ENCODE peak calls at places on chromosomes 2 and 18, in nine cellular contexts. L is GM04504; O is amygdala; P is GM03348; R is activated T-cell treated with anti-CD3 and anti-CD28 coated beads, Interleukin-2, amount 50 U/mL, for 1 hour; S is stimulated activated CD8-positive, alpha-beta memory T cell treated with anti-CD3 and anti-CD28 coated beads, Interleukin-15, amount 100 ng/mL, for 24 hours; I is central memory CD4-positive, alpha-beta T cell; X is activated CD4-positive, CD25-positive, alpha-beta regulatory T cell treated with anti-CD3 and anti-CD28 coated beads, Interleukin-2, amount 50 U/mL, for 16 hours; K is GF-D8. N is an unnamed sample.

GRCh38 chr2:167103028-167103756 is 214.9 kb downstream of the XIRP2 start:
- DNase-seq in L (no peak), O (no peak), P (no peak), R (no peak), S (no peak), I (no peak), X (no peak), K (no peak), N (no peak)

GRCh38 chr2:199100326-199101110 is 357.2 kb downstream of the SATB2 start:
- DNase-seq in L (peak; percentile 48), O (no peak), P (peak; percentile 30), R (no peak), S (no peak), I (no peak), X (no peak), K (no peak), N (no peak)

GRCh38 chr2:156537147-156537546 is 101.0 kb downstream of the GPD2 start:
- DNase-seq in L (peak; percentile 28), O (no peak), P (peak; percentile 68), R (no peak), S (no peak), I (no peak), X (no peak), K (no peak), N (no peak)

GRCh38 chr2:186949716-186950256 is 100.8 kb upstream of the ZSWIM2 start:
- DNase-seq in L (no peak), O (no peak), P (no peak), R (no peak), S (no peak), I (no peak), X (no peak), K (no peak), N (peak; percentile 2)

GRCh38 chr2:234632527-234633391 is 135.9 kb upstream of the ARL4C start:
- DNase-seq in L (peak; percentile 51), O (no peak), P (peak; percentile 54), R (no peak), S (no peak), I (no peak), X (no peak), K (no peak), N (no peak)

GRCh38 chr2:4866198-4866597 is 826.0 kb upstream of the SOX11 start:
- DNase-seq in L (no peak), O (no peak), P (no peak), R (no peak), S (no peak), I (no peak), X (no peak), K (no peak), N (no peak)

GRCh38 chr2:424306-425172 is 136.6 kb upstream of the ALKAL2 start:
- DNase-seq in L (no peak), O (no peak), P (no peak), R (no peak), S (no peak), I (no peak), X (no peak), K (no peak), N (no peak)

GRCh38 chr2:101474752-101475384 is at the start of gene RFX8:
- DNase-seq in L (peak; percentile 87), O (no peak), P (peak; percentile 87), R (peak; percentile 40), S (peak; percentile 12), I (peak; percentile 44), X (peak; percentile 13), K (peak; percentile 97), N (no peak)

GRCh38 chr2:25368650-25369049 is 26.9 kb upstream of the DNMT3A start:
- DNase-seq in L (no peak), O (no peak), P (peak; percentile 50), R (no peak), S (no peak), I (no peak), X (no peak), K (no peak), N (no peak)

GRCh38 chr2:88874063-88874657 is 182.7 kb downstream of the RPIA start:
- DNase-seq in L (peak; percentile 14), O (no peak), P (peak; percentile 63), R (no peak), S (no peak), I (peak; percentile 25), X (peak; percentile 17), K (peak; percentile 18), N (no peak)

GRCh38 chr2:59590802-59591201 is 962.7 kb downstream of the BCL11A start:
- DNase-seq in L (no peak), O (no peak), P (no peak), R (no peak), S (no peak), I (no peak), X (no peak), K (no peak), N (no peak)

GRCh38 chr2:88281302-88282217 is 111.4 kb downstream of the THNSL2 start:
- DNase-seq in L (no peak), O (no peak), P (no peak), R (no peak), S (no peak), I (no peak), X (no peak), K (no peak), N (no peak)

GRCh38 chr18:41170346-41170745 is 784.7 kb upstream of the PIK3C3 start:
- DNase-seq in L (no peak), O (no peak), P (no peak), R (no peak), S (no peak), I (no peak), X (no peak), K (no peak), N (no peak)

GRCh38 chr2:199757466-199757865 is 93.5 kb downstream of the FTCDNL1 start:
- DNase-seq in L (no peak), O (peak; percentile 68), P (peak; percentile 22), R (no peak), S (no peak), I (no peak), X (no peak), K (no peak), N (peak; percentile 95)

GRCh38 chr18:37395138-37395537 is 170.5 kb downstream of the CELF4 start:
- DNase-seq in L (no peak), O (no peak), P (no peak), R (no peak), S (no peak), I (no peak), X (no peak), K (no peak), N (no peak)

GRCh38 chr18:34738173-34738894 is 28.2 kb downstream of the DTNA start:
- DNase-seq in L (no peak), O (no peak), P (no peak), R (no peak), S (no peak), I (no peak), X (no peak), K (no peak), N (peak; percentile 17)

GRCh38 chr18:47801817-47802216 is 128.6 kb downstream of the SMAD2 start:
- DNase-seq in L (no peak), O (no peak), P (no peak), R (no peak), S (no peak), I (no peak), X (no peak), K (no peak), N (no peak)

GRCh38 chr2:178419123-178419522 is 31.9 kb downstream of the PRKRA start:
- DNase-seq in L (no peak), O (no peak), P (no peak), R (no peak), S (no peak), I (no peak), X (no peak), K (no peak), N (peak; percentile 19)

GRCh38 chr2:3126686-3127278 is 250.8 kb downstream of the EIPR1 start:
- DNase-seq in L (no peak), O (no peak), P (no peak), R (no peak), S (no peak), I (no peak), X (no peak), K (no peak), N (no peak)

GRCh38 chr2:176540995-176541394 is 271.8 kb downstream of the MTX2 start:
- DNase-seq in L (no peak), O (no peak), P (no peak), R (no peak), S (no peak), I (no peak), X (no peak), K (no peak), N (no peak)

GRCh38 chr2:145764631-145765030 is 1244.7 kb upstream of the ZEB2 start:
- DNase-seq in L (no peak), O (no peak), P (no peak), R (no peak), S (no peak), I (no peak), X (no peak), K (no peak), N (peak; percentile 90)

GRCh38 chr2:62452701-62453449 is 53.1 kb downstream of the TMEM17 start:
- DNase-seq in L (no peak), O (no peak), P (no peak), R (no peak), S (no peak), I (no peak), X (no peak), K (no peak), N (no peak)

GRCh38 chr2:205245652-205246051 is 436.6 kb upstream of the NRP2 start:
- DNase-seq in L (peak; percentile 52), O (no peak), P (peak; percentile 81), R (no peak), S (no peak), I (no peak), X (no peak), K (no peak), N (no peak)

GRCh38 chr2:101190753-101191516 is 39.8 kb upstream of the TBC1D8 start:
- DNase-seq in L (no peak), O (no peak), P (no peak), R (no peak), S (no peak), I (no peak), X (no peak), K (no peak), N (peak; percentile 67)

GRCh38 chr2:172311921-172312345 is 115.5 kb upstream of the ITGA6 start:
- DNase-seq in L (no peak), O (no peak), P (no peak), R (no peak), S (no peak), I (no peak), X (no peak), K (no peak), N (peak; percentile 6)

GRCh38 chr2:64203131-64204005 is 59.1 kb upstream of the PELI1 start:
- DNase-seq in L (peak; percentile 26), O (no peak), P (peak; percentile 58), R (no peak), S (no peak), I (no peak), X (no peak), K (no peak), N (no peak)

GRCh38 chr2:28528206-28528605 is 32.3 kb downstream of the PLB1 start:
- DNase-seq in L (no peak), O (no peak), P (no peak), R (no peak), S (no peak), I (no peak), X (no peak), K (no peak), N (no peak)

GRCh38 chr2:3823748-3824147 is 120.4 kb downstream of the DCDC2C start:
- DNase-seq in L (no peak), O (no peak), P (no peak), R (no peak), S (no peak), I (no peak), X (no peak), K (no peak), N (no peak)

GRCh38 chr2:85133751-85134254 is 611 bp downstream of the TCF7L1 start:
- DNase-seq in L (no peak), O (no peak), P (peak; percentile 83), R (peak; percentile 26), S (no peak), I (no peak), X (no peak), K (no peak), N (peak; percentile 27)

GRCh38 chr2:26245231-26245732 is 543 bp downstream of the HADHB start:
- DNase-seq in L (no peak), O (no peak), P (peak; percentile 49), R (no peak), S (peak; percentile 35), I (peak; percentile 52), X (peak; percentile 5), K (no peak), N (peak; percentile 76)

GRCh38 chr18:24052053-24052452 is 37.5 kb downstream of the TTC39C start:
- DNase-seq in L (no peak), O (no peak), P (no peak), R (no peak), S (no peak), I (no peak), X (no peak), K (no peak), N (no peak)